ENCODE peak calls at places on chromosome 14, in eight cellular contexts. One of them, this sample, is unnamed.

GRCh38 chr14:70652871-70653270 is 11.2 kb downstream of the TTC9 start:
- DNase-seq in pons: no peak
- DNase-seq in BE2C: no peak
- DNase-seq in stomach: no peak
- DNase-seq in H4: no peak
- DNase-seq in CD4-positive, alpha-beta memory T cell: no peak
- DNase-seq in islet precursor cell: no peak
- DNase-seq in dorsolateral prefrontal cortex: no peak
- DNase-seq in this sample: no peak

GRCh38 chr14:75342762-75343599 is 64.4 kb downstream of the FOS start:
- DNase-seq in pons: no peak
- DNase-seq in BE2C: no peak
- DNase-seq in stomach: no peak
- DNase-seq in H4: no peak
- DNase-seq in CD4-positive, alpha-beta memory T cell: no peak
- DNase-seq in islet precursor cell: no peak
- DNase-seq in dorsolateral prefrontal cortex: peak; percentile 55
- DNase-seq in this sample: no peak

GRCh38 chr14:54665938-54666337 is 99.0 kb downstream of the SAMD4A start:
- DNase-seq in pons: no peak
- DNase-seq in BE2C: no peak
- DNase-seq in stomach: no peak
- DNase-seq in H4: no peak
- DNase-seq in CD4-positive, alpha-beta memory T cell: no peak
- DNase-seq in islet precursor cell: no peak
- DNase-seq in dorsolateral prefrontal cortex: no peak
- DNase-seq in this sample: peak; percentile 47

GRCh38 chr14:56659964-56660551 is 80.5 kb downstream of the TMEM260 start:
- DNase-seq in pons: peak; percentile 57
- DNase-seq in BE2C: no peak
- DNase-seq in stomach: no peak
- DNase-seq in H4: peak; percentile 57
- DNase-seq in CD4-positive, alpha-beta memory T cell: no peak
- DNase-seq in islet precursor cell: no peak
- DNase-seq in dorsolateral prefrontal cortex: no peak
- DNase-seq in this sample: peak; percentile 73

GRCh38 chr14:34437729-34438080 is 24.3 kb downstream of the SPTSSA start:
- DNase-seq in pons: no peak
- DNase-seq in BE2C: no peak
- DNase-seq in stomach: no peak
- DNase-seq in H4: no peak
- DNase-seq in CD4-positive, alpha-beta memory T cell: no peak
- DNase-seq in islet precursor cell: no peak
- DNase-seq in dorsolateral prefrontal cortex: no peak
- DNase-seq in this sample: no peak

GRCh38 chr14:31127690-31128089 is 79.9 kb downstream of the HECTD1 start:
- DNase-seq in pons: no peak
- DNase-seq in BE2C: no peak
- DNase-seq in stomach: no peak
- DNase-seq in H4: no peak
- DNase-seq in CD4-positive, alpha-beta memory T cell: peak; percentile 88
- DNase-seq in islet precursor cell: no peak
- DNase-seq in dorsolateral prefrontal cortex: no peak
- DNase-seq in this sample: no peak

GRCh38 chr14:32710351-32711102 is 228.2 kb upstream of the NPAS3 start:
- DNase-seq in pons: peak; percentile 82
- DNase-seq in BE2C: no peak
- DNase-seq in stomach: no peak
- DNase-seq in H4: peak; percentile 33
- DNase-seq in CD4-positive, alpha-beta memory T cell: no peak
- DNase-seq in islet precursor cell: no peak
- DNase-seq in dorsolateral prefrontal cortex: no peak
- DNase-seq in this sample: peak; percentile 14

GRCh38 chr14:22837750-22838538 is 1.6 kb downstream of the MMP14 start:
- DNase-seq in pons: no peak
- DNase-seq in BE2C: no peak
- DNase-seq in stomach: no peak
- DNase-seq in H4: peak; percentile 24
- DNase-seq in CD4-positive, alpha-beta memory T cell: no peak
- DNase-seq in islet precursor cell: no peak
- DNase-seq in dorsolateral prefrontal cortex: no peak
- DNase-seq in this sample: peak; percentile 40

GRCh38 chr14:105213396-105213795 is 32.3 kb upstream of the NUDT14 start:
- DNase-seq in pons: no peak
- DNase-seq in BE2C: no peak
- DNase-seq in stomach: no peak
- DNase-seq in H4: no peak
- DNase-seq in CD4-positive, alpha-beta memory T cell: no peak
- DNase-seq in islet precursor cell: no peak
- DNase-seq in dorsolateral prefrontal cortex: no peak
- DNase-seq in this sample: no peak

GRCh38 chr14:76343386-76343785 is 32.6 kb upstream of the ESRRB start:
- DNase-seq in pons: no peak
- DNase-seq in BE2C: no peak
- DNase-seq in stomach: no peak
- DNase-seq in H4: no peak
- DNase-seq in CD4-positive, alpha-beta memory T cell: no peak
- DNase-seq in islet precursor cell: no peak
- DNase-seq in dorsolateral prefrontal cortex: no peak
- DNase-seq in this sample: no peak

GRCh38 chr14:30284808-30285207 is 274.1 kb upstream of the G2E3 start:
- DNase-seq in pons: no peak
- DNase-seq in BE2C: no peak
- DNase-seq in stomach: no peak
- DNase-seq in H4: no peak
- DNase-seq in CD4-positive, alpha-beta memory T cell: no peak
- DNase-seq in islet precursor cell: no peak
- DNase-seq in dorsolateral prefrontal cortex: no peak
- DNase-seq in this sample: no peak

GRCh38 chr14:88426271-88426670 is 40.8 kb downstream of the SPATA7 start:
- DNase-seq in pons: no peak
- DNase-seq in BE2C: no peak
- DNase-seq in stomach: no peak
- DNase-seq in H4: peak; percentile 39
- DNase-seq in CD4-positive, alpha-beta memory T cell: no peak
- DNase-seq in islet precursor cell: no peak
- DNase-seq in dorsolateral prefrontal cortex: no peak
- DNase-seq in this sample: no peak

GRCh38 chr14:103207404-103208072 is 84.3 kb downstream of the TNFAIP2 start:
- DNase-seq in pons: no peak
- DNase-seq in BE2C: no peak
- DNase-seq in stomach: peak; percentile 39
- DNase-seq in H4: no peak
- DNase-seq in CD4-positive, alpha-beta memory T cell: no peak
- DNase-seq in islet precursor cell: no peak
- DNase-seq in dorsolateral prefrontal cortex: no peak
- DNase-seq in this sample: no peak

GRCh38 chr14:104196461-104197180 is 58.2 kb downstream of the KIF26A start:
- DNase-seq in pons: peak; percentile 17
- DNase-seq in BE2C: no peak
- DNase-seq in stomach: no peak
- DNase-seq in H4: no peak
- DNase-seq in CD4-positive, alpha-beta memory T cell: no peak
- DNase-seq in islet precursor cell: no peak
- DNase-seq in dorsolateral prefrontal cortex: no peak
- DNase-seq in this sample: no peak

GRCh38 chr14:58151264-58151700 is 731 bp downstream of the ARMH4 start:
- DNase-seq in pons: no peak
- DNase-seq in BE2C: no peak
- DNase-seq in stomach: no peak
- DNase-seq in H4: no peak
- DNase-seq in CD4-positive, alpha-beta memory T cell: no peak
- DNase-seq in islet precursor cell: peak; percentile 73
- DNase-seq in dorsolateral prefrontal cortex: no peak
- DNase-seq in this sample: no peak

GRCh38 chr14:68662395-68662794 is 130.5 kb downstream of the ZFP36L1 start:
- DNase-seq in pons: no peak
- DNase-seq in BE2C: no peak
- DNase-seq in stomach: no peak
- DNase-seq in H4: no peak
- DNase-seq in CD4-positive, alpha-beta memory T cell: no peak
- DNase-seq in islet precursor cell: peak; percentile 33
- DNase-seq in dorsolateral prefrontal cortex: no peak
- DNase-seq in this sample: no peak

GRCh38 chr14:41549282-41549681 is 57.4 kb upstream of the LRFN5 start:
- DNase-seq in pons: no peak
- DNase-seq in BE2C: no peak
- DNase-seq in stomach: no peak
- DNase-seq in H4: no peak
- DNase-seq in CD4-positive, alpha-beta memory T cell: no peak
- DNase-seq in islet precursor cell: no peak
- DNase-seq in dorsolateral prefrontal cortex: no peak
- DNase-seq in this sample: no peak

GRCh38 chr14:90700928-90701776 is 115.1 kb downstream of the TTC7B start:
- DNase-seq in pons: no peak
- DNase-seq in BE2C: no peak
- DNase-seq in stomach: no peak
- DNase-seq in H4: no peak
- DNase-seq in CD4-positive, alpha-beta memory T cell: no peak
- DNase-seq in islet precursor cell: no peak
- DNase-seq in dorsolateral prefrontal cortex: no peak
- DNase-seq in this sample: peak; percentile 57

This sample was measured in dermis blood vessel endothelial cell.